ENCODE peak calls at places on chromosomes 16 and 17, in six cellular contexts. N is fibroblast of lung, E is HCT116, X is vagina, T is heart left ventricle, I is brain microvascular endothelial cell. K is an unnamed sample.

GRCh38 chr16:1438229-1439057 is 5.9 kb downstream of the CCDC154 start:
- DNase-seq in I (no peak), E (no peak), X (no peak), T (no peak), N (no peak), K (no peak)

GRCh38 chr17:18172528-18173278 is 10.9 kb upstream of the ALKBH5 start:
- DNase-seq in X (no peak), N (no peak), T (no peak), I (no peak), E (no peak), K (no peak)

GRCh38 chr17:32319548-32319905 is 22.4 kb downstream of the C17orf75 start:
- DNase-seq in T (peak; percentile 71), I (peak; percentile 54), E (peak; percentile 38), N (peak; percentile 16), X (no peak), K (no peak)

GRCh38 chr16:80408014-80408413 is 132.8 kb upstream of the DYNLRB2 start:
- DNase-seq in N (no peak), T (no peak), X (no peak), I (no peak), E (no peak), K (no peak)

GRCh38 chr17:80872011-80872929 is 119.4 kb upstream of the CHMP6 start:
- DNase-seq in T (peak; percentile 71), I (no peak), X (no peak), N (no peak), E (no peak), K (no peak)

GRCh38 chr16:10675221-10675620 is 19.5 kb downstream of the TEKT5 start:
- DNase-seq in E (no peak), N (no peak), I (no peak), T (no peak), X (no peak), K (no peak)

GRCh38 chr17:3961564-3962047 is 2.6 kb downstream of the ATP2A3 start:
- DNase-seq in N (no peak), T (no peak), E (no peak), I (no peak), X (no peak), K (no peak)

GRCh38 chr16:976389-976931 is 5.1 kb upstream of the SOX8 start:
- DNase-seq in E (no peak), T (no peak), X (no peak), I (no peak), N (no peak), K (no peak)

GRCh38 chr16:3591436-3591803 is 14.2 kb upstream of the NLRC3 start:
- DNase-seq in E (no peak), T (no peak), X (no peak), N (no peak), I (no peak), K (no peak)

GRCh38 chr17:39754958-39755549 is 17.3 kb downstream of the GRB7 start:
- DNase-seq in N (no peak), X (no peak), T (peak; percentile 31), E (no peak), I (no peak), K (no peak)

GRCh38 chr17:41464173-41464572 is 3.0 kb downstream of the KRT32 start:
- DNase-seq in E (no peak), T (no peak), N (no peak), I (no peak), X (no peak), K (no peak)

GRCh38 chr17:16363749-16364536 is 10.7 kb upstream of the CENPV start:
- DNase-seq in E (peak; percentile 72), N (peak; percentile 52), I (peak; percentile 69), X (no peak), T (peak; percentile 68), K (no peak)

DNA sequence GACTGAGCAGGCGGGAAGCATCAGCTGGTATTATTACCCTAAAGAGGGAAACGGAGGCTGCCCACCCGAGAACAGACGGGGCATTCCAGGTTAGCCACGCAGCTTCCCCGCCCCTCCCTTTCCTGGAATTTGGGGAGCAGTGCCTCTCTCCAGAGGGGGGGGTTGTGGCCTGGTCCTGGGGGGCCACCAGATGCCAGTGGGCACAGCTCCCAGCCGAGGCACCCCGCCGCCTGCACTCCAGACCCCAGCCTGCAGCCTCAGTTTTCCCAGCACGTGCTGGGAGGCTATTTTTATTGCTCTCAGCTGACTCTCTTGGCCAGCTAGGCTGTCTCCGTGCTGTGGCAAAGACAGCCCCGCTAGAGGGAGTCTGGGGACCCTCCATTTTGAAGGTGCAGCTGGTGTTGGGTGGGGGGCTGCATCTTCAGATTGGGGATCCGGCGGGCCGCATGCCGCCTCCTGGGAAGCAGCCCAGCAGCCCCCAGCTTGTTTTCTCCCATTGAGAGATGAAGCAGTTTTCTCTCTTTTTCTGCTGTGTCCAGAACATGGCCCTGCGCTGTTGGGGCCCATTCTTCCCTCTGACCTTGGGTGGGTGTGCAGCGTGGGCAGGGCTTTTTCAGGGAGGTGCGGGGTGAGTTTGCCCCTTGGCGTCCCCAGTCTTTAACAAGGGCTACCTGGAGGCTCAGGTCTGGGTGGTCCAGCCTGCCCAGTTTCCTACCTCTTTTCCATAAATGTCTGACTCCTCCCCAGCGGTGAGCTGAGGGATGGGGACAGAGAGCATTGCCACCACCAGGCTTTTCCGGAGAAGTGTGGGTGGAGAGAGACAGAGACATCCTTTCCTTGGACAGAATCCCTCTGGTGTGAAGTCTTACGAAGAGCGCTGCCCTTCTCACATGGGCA is 62.5 kb upstream of the GSE1 start:
- DNase-seq in E (no peak), I (no peak), N (no peak), X (no peak), T (no peak), K (no peak)
- TF ChIP-seq CTCF in E (no peak), I (peak; percentile 51), N (no peak), X (no peak), T (peak; percentile 39), K (no peak)

DNA sequence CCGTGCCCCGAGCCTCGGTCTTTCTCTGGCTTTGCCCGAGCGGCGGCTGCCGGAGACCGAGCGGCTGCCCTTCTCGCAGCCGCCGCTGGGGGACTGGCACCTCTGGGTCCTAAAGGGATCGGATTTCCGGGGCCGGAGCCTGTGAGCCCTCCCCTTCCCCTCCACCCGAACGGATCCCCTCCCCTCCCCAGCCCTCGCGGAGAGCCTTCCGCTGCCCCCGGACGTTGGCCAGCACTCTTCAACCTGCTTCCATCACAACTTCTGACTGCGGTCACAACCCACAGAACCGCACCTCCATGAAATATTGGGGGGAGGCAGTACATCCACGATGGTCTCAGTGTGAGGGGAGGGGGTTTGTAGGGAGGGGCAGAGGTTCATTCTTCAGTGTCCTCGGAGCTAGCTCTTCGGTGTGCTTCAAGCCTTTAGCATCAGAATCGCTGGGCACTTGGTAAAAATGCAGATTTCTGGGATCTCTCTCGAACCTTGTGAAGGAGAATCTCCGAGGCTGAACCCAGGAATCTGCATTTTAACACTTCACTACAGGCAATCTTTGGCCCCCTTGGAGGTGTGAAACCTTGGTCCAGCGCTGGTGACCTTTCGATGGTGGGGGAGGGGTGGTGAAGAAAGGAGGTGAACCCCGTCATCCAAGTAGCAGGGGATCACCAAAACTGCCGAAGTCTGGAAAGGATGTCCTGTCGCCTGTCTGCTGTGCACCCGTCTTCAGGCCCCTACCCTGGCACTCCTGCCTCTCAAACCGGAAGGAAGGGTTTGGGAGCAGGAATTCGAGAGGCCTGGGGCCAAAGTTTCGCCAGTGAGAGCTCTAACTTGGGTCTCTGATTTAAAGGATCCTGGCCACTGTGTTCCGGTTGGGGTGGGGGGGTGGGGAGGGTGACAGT is 812 bp upstream of the PPP1R9B start:
- DNase-seq in N (peak; percentile 90), X (no peak), T (peak; percentile 95), I (peak; percentile 81), E (peak; percentile 85), K (no peak)
- TF ChIP-seq CTCF in N (peak; percentile 43), X (no peak), T (peak; percentile 58), I (peak; percentile 81), E (peak; percentile 78), K (peak; percentile 55)

GRCh38 chr16:50765866-50766265 is 24.0 kb downstream of the CYLD start:
- DNase-seq in I (no peak), X (no peak), E (no peak), N (no peak), T (no peak), K (no peak)
- TF ChIP-seq CTCF in I (no peak), X (no peak), E (no peak), N (no peak), T (no peak), K (no peak)

GRCh38 chr16:19182487-19182886 is 14.4 kb downstream of the SYT17 start:
- DNase-seq in E (no peak), T (no peak), N (no peak), X (no peak), I (no peak), K (no peak)

GRCh38 chr16:19180741-19181140 is 12.7 kb downstream of the SYT17 start:
- DNase-seq in E (no peak), X (no peak), I (no peak), N (no peak), T (no peak), K (no peak)

GRCh38 chr16:19183187-19183586 is 15.1 kb downstream of the SYT17 start:
- DNase-seq in E (no peak), I (no peak), X (no peak), T (no peak), N (no peak), K (no peak)

GRCh38 chr16:19177111-19177747 is 9.2 kb downstream of the SYT17 start:
- DNase-seq in I (no peak), T (no peak), N (no peak), E (no peak), X (no peak), K (no peak)

DNA sequence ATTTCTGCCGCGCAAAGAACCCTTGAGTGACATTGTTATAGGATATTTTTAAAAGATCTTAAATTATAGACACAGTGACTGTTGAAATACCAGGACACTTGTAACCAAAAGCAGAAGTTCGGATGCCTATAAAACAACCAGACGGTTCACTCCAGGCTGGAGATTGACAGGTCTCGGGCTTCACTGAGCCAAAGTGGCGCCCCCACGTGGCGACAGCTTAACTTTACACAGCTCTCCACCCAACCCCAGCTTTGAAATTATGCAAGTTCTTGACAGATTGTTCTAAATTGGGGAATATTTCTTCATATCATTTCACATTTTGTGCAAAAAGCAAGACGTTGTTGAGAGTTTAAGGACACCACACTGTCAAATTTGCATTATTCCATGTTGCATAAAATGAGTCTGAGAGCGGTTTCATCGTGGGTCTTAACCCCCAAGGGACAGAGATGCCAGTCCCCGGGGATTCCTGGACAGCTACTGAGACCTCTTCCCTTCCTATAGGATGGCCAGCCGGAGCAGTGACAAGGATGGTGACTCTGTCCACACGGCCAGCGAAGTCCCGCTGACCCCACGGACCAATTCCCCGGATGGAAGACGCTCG is 11.9 kb downstream of the SYT17 start:
- DNase-seq in T (peak; percentile 50), N (peak; percentile 12), E (peak; percentile 31), I (peak; percentile 37), X (no peak), K (peak; percentile 1)
- TF ChIP-seq CTCF in T (peak; percentile 67), N (peak; percentile 47), E (peak; percentile 82), I (peak; percentile 77), X (no peak), K (peak; percentile 72)

GRCh38 chr17:704111-704864 is 10.4 kb downstream of the VPS53 start:
- DNase-seq in N (peak; percentile 59), T (no peak), E (no peak), X (no peak), I (no peak), K (no peak)
- TF ChIP-seq CTCF in N (no peak), T (no peak), E (no peak), X (no peak), I (no peak), K (no peak)